ENCODE peak calls at places on chromosomes 5 and 9, in eight cellular contexts. One of them, this sample, is unnamed.

GRCh38 chr5:3124410-3124809 is 372.9 kb upstream of the IRX2 start:
- DNase-seq in activated CD8-positive, alpha-beta T cell treated with anti-CD3 and anti-CD28 coated beads for 36 hours: no peak
- DNase-seq in Calu3: no peak
- DNase-seq in heart right ventricle: no peak
- DNase-seq in A549: no peak
- DNase-seq in WTC11: no peak
- DNase-seq in endothelial cell: no peak
- DNase-seq in endodermal cell: peak
- DNase-seq in this sample: no peak

GRCh38 chr9:121916008-121916407 is 177.1 kb downstream of the TTLL11 start:
- DNase-seq in WTC11: no peak
- DNase-seq in endothelial cell: no peak
- DNase-seq in endodermal cell: no peak
- DNase-seq in A549: no peak
- DNase-seq in Calu3: no peak
- DNase-seq in heart right ventricle: no peak
- DNase-seq in activated CD8-positive, alpha-beta T cell treated with anti-CD3 and anti-CD28 coated beads for 36 hours: no peak
- DNase-seq in this sample: no peak

GRCh38 chr5:158451203-158451982 is 592.4 kb upstream of the CLINT1 start:
- DNase-seq in activated CD8-positive, alpha-beta T cell treated with anti-CD3 and anti-CD28 coated beads for 36 hours: no peak
- DNase-seq in heart right ventricle: peak
- DNase-seq in A549: no peak
- DNase-seq in WTC11: no peak
- DNase-seq in endodermal cell: no peak
- DNase-seq in Calu3: no peak
- DNase-seq in endothelial cell: no peak
- DNase-seq in this sample: no peak

GRCh38 chr9:72477862-72478564 is 43.4 kb upstream of the TMC1 start:
- DNase-seq in endodermal cell: peak
- DNase-seq in Calu3: peak
- DNase-seq in activated CD8-positive, alpha-beta T cell treated with anti-CD3 and anti-CD28 coated beads for 36 hours: peak
- DNase-seq in heart right ventricle: peak
- DNase-seq in WTC11: no peak
- DNase-seq in A549: peak
- DNase-seq in endothelial cell: peak
- DNase-seq in this sample: peak

GRCh38 chr9:137313326-137313920 is 11.4 kb upstream of the NRARP start:
- DNase-seq in Calu3: no peak
- DNase-seq in WTC11: no peak
- DNase-seq in endodermal cell: peak
- DNase-seq in endothelial cell: peak
- DNase-seq in activated CD8-positive, alpha-beta T cell treated with anti-CD3 and anti-CD28 coated beads for 36 hours: no peak
- DNase-seq in A549: peak
- DNase-seq in heart right ventricle: no peak
- DNase-seq in this sample: peak

GRCh38 chr5:135456238-135457099 is 4.3 kb upstream of the TIFAB start:
- DNase-seq in activated CD8-positive, alpha-beta T cell treated with anti-CD3 and anti-CD28 coated beads for 36 hours: peak
- DNase-seq in endothelial cell: no peak
- DNase-seq in heart right ventricle: no peak
- DNase-seq in endodermal cell: no peak
- DNase-seq in Calu3: peak
- DNase-seq in A549: peak
- DNase-seq in WTC11: peak
- DNase-seq in this sample: peak

GRCh38 chr5:10622810-10623209 is 58.9 kb downstream of the ANKRD33B start:
- DNase-seq in endodermal cell: no peak
- DNase-seq in A549: no peak
- DNase-seq in activated CD8-positive, alpha-beta T cell treated with anti-CD3 and anti-CD28 coated beads for 36 hours: no peak
- DNase-seq in Calu3: no peak
- DNase-seq in heart right ventricle: no peak
- DNase-seq in endothelial cell: no peak
- DNase-seq in WTC11: no peak
- DNase-seq in this sample: no peak

GRCh38 chr9:120366646-120367019 is 213.3 kb downstream of the CDK5RAP2 start:
- DNase-seq in endodermal cell: peak
- DNase-seq in endothelial cell: peak
- DNase-seq in heart right ventricle: no peak
- DNase-seq in activated CD8-positive, alpha-beta T cell treated with anti-CD3 and anti-CD28 coated beads for 36 hours: no peak
- DNase-seq in A549: peak
- DNase-seq in Calu3: peak
- DNase-seq in WTC11: no peak
- DNase-seq in this sample: no peak

GRCh38 chr5:136192526-136193395 is at the start of gene SMIM32:
- DNase-seq in heart right ventricle: peak
- DNase-seq in endodermal cell: peak
- DNase-seq in WTC11: peak
- DNase-seq in A549: no peak
- DNase-seq in Calu3: peak
- DNase-seq in endothelial cell: peak
- DNase-seq in activated CD8-positive, alpha-beta T cell treated with anti-CD3 and anti-CD28 coated beads for 36 hours: no peak
- DNase-seq in this sample: peak

GRCh38 chr9:89412951-89413350 is 85.0 kb downstream of the SEMA4D start:
- DNase-seq in heart right ventricle: no peak
- DNase-seq in A549: no peak
- DNase-seq in activated CD8-positive, alpha-beta T cell treated with anti-CD3 and anti-CD28 coated beads for 36 hours: no peak
- DNase-seq in endodermal cell: peak
- DNase-seq in WTC11: no peak
- DNase-seq in endothelial cell: no peak
- DNase-seq in Calu3: no peak
- DNase-seq in this sample: no peak

GRCh38 chr9:34025062-34025461 is 23.6 kb downstream of the UBAP2 start:
- DNase-seq in activated CD8-positive, alpha-beta T cell treated with anti-CD3 and anti-CD28 coated beads for 36 hours: no peak
- DNase-seq in WTC11: no peak
- DNase-seq in Calu3: no peak
- DNase-seq in heart right ventricle: peak
- DNase-seq in A549: no peak
- DNase-seq in endothelial cell: no peak
- DNase-seq in endodermal cell: no peak
- DNase-seq in this sample: no peak

GRCh38 chr9:134062461-134063087 is 5.3 kb downstream of the BRD3 start:
- DNase-seq in endothelial cell: no peak
- DNase-seq in activated CD8-positive, alpha-beta T cell treated with anti-CD3 and anti-CD28 coated beads for 36 hours: no peak
- DNase-seq in heart right ventricle: no peak
- DNase-seq in endodermal cell: peak
- DNase-seq in WTC11: no peak
- DNase-seq in A549: no peak
- DNase-seq in Calu3: no peak
- DNase-seq in this sample: no peak

GRCh38 chr5:66134407-66134843 is 9.7 kb upstream of the SREK1 start:
- DNase-seq in A549: no peak
- DNase-seq in WTC11: no peak
- DNase-seq in heart right ventricle: peak
- DNase-seq in endothelial cell: no peak
- DNase-seq in endodermal cell: no peak
- DNase-seq in Calu3: peak
- DNase-seq in activated CD8-positive, alpha-beta T cell treated with anti-CD3 and anti-CD28 coated beads for 36 hours: no peak
- DNase-seq in this sample: no peak

GRCh38 chr5:69136296-69136695 is 30.7 kb upstream of the CCNB1 start:
- DNase-seq in Calu3: no peak
- DNase-seq in heart right ventricle: no peak
- DNase-seq in A549: no peak
- DNase-seq in endodermal cell: no peak
- DNase-seq in activated CD8-positive, alpha-beta T cell treated with anti-CD3 and anti-CD28 coated beads for 36 hours: no peak
- DNase-seq in endothelial cell: no peak
- DNase-seq in WTC11: no peak
- DNase-seq in this sample: peak

GRCh38 chr9:98380065-98380681 is 124.7 kb upstream of the TBC1D2 start:
- DNase-seq in A549: peak
- DNase-seq in activated CD8-positive, alpha-beta T cell treated with anti-CD3 and anti-CD28 coated beads for 36 hours: no peak
- DNase-seq in WTC11: peak
- DNase-seq in endodermal cell: peak
- DNase-seq in heart right ventricle: no peak
- DNase-seq in endothelial cell: peak
- DNase-seq in Calu3: peak
- DNase-seq in this sample: peak

GRCh38 chr5:69039829-69040228 is 54.0 kb upstream of the SLC30A5 start:
- DNase-seq in endothelial cell: no peak
- DNase-seq in activated CD8-positive, alpha-beta T cell treated with anti-CD3 and anti-CD28 coated beads for 36 hours: no peak
- DNase-seq in Calu3: no peak
- DNase-seq in heart right ventricle: no peak
- DNase-seq in A549: no peak
- DNase-seq in WTC11: no peak
- DNase-seq in endodermal cell: no peak
- DNase-seq in this sample: no peak

GRCh38 chr9:132125361-132125760 is 36.5 kb upstream of the NTNG2 start:
- DNase-seq in endodermal cell: peak
- DNase-seq in heart right ventricle: no peak
- DNase-seq in activated CD8-positive, alpha-beta T cell treated with anti-CD3 and anti-CD28 coated beads for 36 hours: no peak
- DNase-seq in WTC11: peak
- DNase-seq in A549: no peak
- DNase-seq in endothelial cell: no peak
- DNase-seq in Calu3: no peak
- DNase-seq in this sample: no peak

GRCh38 chr9:81686614-81687520 is 2.5 kb downstream of the TLE1 start:
- DNase-seq in endodermal cell: peak
- DNase-seq in activated CD8-positive, alpha-beta T cell treated with anti-CD3 and anti-CD28 coated beads for 36 hours: peak
- DNase-seq in endothelial cell: peak
- DNase-seq in Calu3: peak
- DNase-seq in WTC11: peak
- DNase-seq in A549: peak
- DNase-seq in heart right ventricle: peak
- DNase-seq in this sample: peak

GRCh38 chr9:128523199-128523925 is 18.8 kb downstream of the GLE1 start:
- DNase-seq in heart right ventricle: no peak
- DNase-seq in A549: no peak
- DNase-seq in Calu3: no peak
- DNase-seq in endothelial cell: no peak
- DNase-seq in WTC11: peak
- DNase-seq in activated CD8-positive, alpha-beta T cell treated with anti-CD3 and anti-CD28 coated beads for 36 hours: no peak
- DNase-seq in endodermal cell: peak
- DNase-seq in this sample: no peak

GRCh38 chr9:121354770-121355169 is 15.3 kb downstream of the STOM start:
- DNase-seq in activated CD8-positive, alpha-beta T cell treated with anti-CD3 and anti-CD28 coated beads for 36 hours: no peak
- DNase-seq in endothelial cell: no peak
- DNase-seq in WTC11: no peak
- DNase-seq in endodermal cell: no peak
- DNase-seq in A549: no peak
- DNase-seq in heart right ventricle: no peak
- DNase-seq in Calu3: no peak
- DNase-seq in this sample: no peak

GRCh38 chr5:59086024-59086423 is 503.1 kb downstream of the RAB3C start:
- DNase-seq in endodermal cell: no peak
- DNase-seq in heart right ventricle: no peak
- DNase-seq in activated CD8-positive, alpha-beta T cell treated with anti-CD3 and anti-CD28 coated beads for 36 hours: no peak
- DNase-seq in endothelial cell: no peak
- DNase-seq in A549: peak
- DNase-seq in Calu3: no peak
- DNase-seq in WTC11: no peak
- DNase-seq in this sample: no peak
- TF ChIP-seq CTCF in endodermal cell: no peak
- TF ChIP-seq CTCF in heart right ventricle: no peak
- TF ChIP-seq CTCF in activated CD8-positive, alpha-beta T cell treated with anti-CD3 and anti-CD28 coated beads for 36 hours: no peak
- TF ChIP-seq CTCF in endothelial cell: no peak
- TF ChIP-seq CTCF in A549: peak
- TF ChIP-seq CTCF in Calu3: no peak
- TF ChIP-seq CTCF in WTC11: no peak
- TF ChIP-seq CTCF in this sample: no peak

GRCh38 chr5:90793183-90793582 is 234.6 kb downstream of the ADGRV1 start:
- DNase-seq in heart right ventricle: no peak
- DNase-seq in endothelial cell: no peak
- DNase-seq in Calu3: no peak
- DNase-seq in endodermal cell: no peak
- DNase-seq in A549: no peak
- DNase-seq in WTC11: no peak
- DNase-seq in activated CD8-positive, alpha-beta T cell treated with anti-CD3 and anti-CD28 coated beads for 36 hours: no peak
- DNase-seq in this sample: no peak
- TF ChIP-seq CTCF in heart right ventricle: no peak
- TF ChIP-seq CTCF in endothelial cell: no peak
- TF ChIP-seq CTCF in Calu3: no peak
- TF ChIP-seq CTCF in endodermal cell: peak
- TF ChIP-seq CTCF in A549: peak
- TF ChIP-seq CTCF in WTC11: no peak
- TF ChIP-seq CTCF in activated CD8-positive, alpha-beta T cell treated with anti-CD3 and anti-CD28 coated beads for 36 hours: no peak
- TF ChIP-seq CTCF in this sample: no peak

DNA sequence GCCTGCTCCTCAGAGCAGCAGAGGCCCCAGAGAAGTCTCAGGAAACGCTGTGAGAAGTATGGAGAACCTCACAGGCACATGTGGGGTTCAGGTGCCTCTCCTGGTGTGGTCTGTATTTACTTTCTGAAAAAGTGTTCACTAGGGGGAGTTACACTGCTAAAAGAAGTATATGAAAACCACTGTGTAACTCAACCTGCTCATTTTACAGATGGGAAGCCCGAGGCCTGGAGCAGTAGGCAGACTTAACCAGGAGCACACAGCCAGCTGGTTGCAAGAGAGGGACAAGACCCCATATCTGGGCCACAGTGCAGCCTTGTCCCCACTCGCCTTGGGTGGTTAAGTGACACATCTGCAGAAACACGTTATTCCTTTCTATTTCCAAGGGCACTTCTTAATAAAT is 112.8 kb upstream of the SAP30L start:
- DNase-seq in WTC11: no peak
- DNase-seq in A549: no peak
- DNase-seq in endothelial cell: no peak
- DNase-seq in heart right ventricle: no peak
- DNase-seq in activated CD8-positive, alpha-beta T cell treated with anti-CD3 and anti-CD28 coated beads for 36 hours: no peak
- DNase-seq in endodermal cell: no peak
- DNase-seq in Calu3: no peak
- DNase-seq in this sample: no peak
- TF ChIP-seq CTCF in WTC11: no peak
- TF ChIP-seq CTCF in A549: no peak
- TF ChIP-seq CTCF in endothelial cell: no peak
- TF ChIP-seq CTCF in heart right ventricle: no peak
- TF ChIP-seq CTCF in activated CD8-positive, alpha-beta T cell treated with anti-CD3 and anti-CD28 coated beads for 36 hours: no peak
- TF ChIP-seq CTCF in endodermal cell: no peak
- TF ChIP-seq CTCF in Calu3: no peak
- TF ChIP-seq CTCF in this sample: no peak

GRCh38 chr5:134098690-134099089 is 15.8 kb upstream of the TCF7 start:
- DNase-seq in A549: no peak
- DNase-seq in heart right ventricle: no peak
- DNase-seq in endodermal cell: no peak
- DNase-seq in activated CD8-positive, alpha-beta T cell treated with anti-CD3 and anti-CD28 coated beads for 36 hours: no peak
- DNase-seq in Calu3: no peak
- DNase-seq in WTC11: no peak
- DNase-seq in endothelial cell: no peak
- DNase-seq in this sample: no peak

GRCh38 chr5:134097221-134097620 is 17.3 kb upstream of the TCF7 start:
- DNase-seq in Calu3: no peak
- DNase-seq in endodermal cell: no peak
- DNase-seq in endothelial cell: no peak
- DNase-seq in heart right ventricle: no peak
- DNase-seq in A549: no peak
- DNase-seq in activated CD8-positive, alpha-beta T cell treated with anti-CD3 and anti-CD28 coated beads for 36 hours: no peak
- DNase-seq in WTC11: no peak
- DNase-seq in this sample: no peak

GRCh38 chr5:134100283-134101011 is 14.0 kb upstream of the TCF7 start:
- DNase-seq in endothelial cell: no peak
- DNase-seq in WTC11: peak
- DNase-seq in endodermal cell: peak
- DNase-seq in Calu3: peak
- DNase-seq in activated CD8-positive, alpha-beta T cell treated with anti-CD3 and anti-CD28 coated beads for 36 hours: peak
- DNase-seq in heart right ventricle: no peak
- DNase-seq in A549: peak
- DNase-seq in this sample: peak

GRCh38 chr5:134099939-134100282 is 14.6 kb upstream of the TCF7 start:
- DNase-seq in A549: no peak
- DNase-seq in activated CD8-positive, alpha-beta T cell treated with anti-CD3 and anti-CD28 coated beads for 36 hours: no peak
- DNase-seq in Calu3: no peak
- DNase-seq in heart right ventricle: no peak
- DNase-seq in endodermal cell: peak
- DNase-seq in WTC11: peak
- DNase-seq in endothelial cell: no peak
- DNase-seq in this sample: no peak

GRCh38 chr5:134099288-134099872 is 15.1 kb upstream of the TCF7 start:
- DNase-seq in Calu3: no peak
- DNase-seq in activated CD8-positive, alpha-beta T cell treated with anti-CD3 and anti-CD28 coated beads for 36 hours: no peak
- DNase-seq in A549: no peak
- DNase-seq in endodermal cell: no peak
- DNase-seq in endothelial cell: no peak
- DNase-seq in WTC11: no peak
- DNase-seq in heart right ventricle: no peak
- DNase-seq in this sample: peak
- TF ChIP-seq CTCF in Calu3: no peak
- TF ChIP-seq CTCF in activated CD8-positive, alpha-beta T cell treated with anti-CD3 and anti-CD28 coated beads for 36 hours: no peak
- TF ChIP-seq CTCF in A549: no peak
- TF ChIP-seq CTCF in endodermal cell: no peak
- TF ChIP-seq CTCF in endothelial cell: no peak
- TF ChIP-seq CTCF in WTC11: no peak
- TF ChIP-seq CTCF in heart right ventricle: no peak
- TF ChIP-seq CTCF in this sample: peak

This sample was measured in GM13976.